ENCODE peak calls at places on chromosomes 13 and 19, in four cellular contexts. F, S, R and N are unnamed samples.

GRCh38 chr13:70842062-70842644 is 733.9 kb upstream of the KLHL1 start:
- DNase-seq in F (no peak), S (no peak), R (no peak), N (no peak)

GRCh38 chr13:98707309-98707999 is 45.0 kb downstream of the SLC15A1 start:
- DNase-seq in F (no peak), S (no peak), R (peak), N (no peak)

GRCh38 chr13:96011291-96011875 is 41.8 kb downstream of the UGGT2 start:
- DNase-seq in F (no peak), S (no peak), R (no peak), N (no peak)

GRCh38 chr19:35088514-35088913 is 27.1 kb upstream of the FXYD3 start:
- DNase-seq in F (no peak), S (no peak), R (no peak), N (no peak)

GRCh38 chr19:11373166-11373884 is 1.1 kb upstream of the SWSAP1 start:
- DNase-seq in F (no peak), S (peak), R (no peak), N (no peak)

GRCh38 chr19:36418287-36419001 is at the start of gene ZFP82:
- DNase-seq in F (peak), S (peak), R (peak), N (peak)

GRCh38 chr19:50224986-50225747 is 21.7 kb downstream of the MYH14 start:
- DNase-seq in F (no peak), S (no peak), R (no peak), N (no peak)

GRCh38 chr19:7342143-7342542 is 6.6 kb upstream of the ARHGEF18 start:
- DNase-seq in F (no peak), S (no peak), R (no peak), N (no peak)

GRCh38 chr19:18089726-18090125 is 3.0 kb upstream of the IL12RB1 start:
- DNase-seq in F (no peak), S (no peak), R (no peak), N (no peak)

DNA sequence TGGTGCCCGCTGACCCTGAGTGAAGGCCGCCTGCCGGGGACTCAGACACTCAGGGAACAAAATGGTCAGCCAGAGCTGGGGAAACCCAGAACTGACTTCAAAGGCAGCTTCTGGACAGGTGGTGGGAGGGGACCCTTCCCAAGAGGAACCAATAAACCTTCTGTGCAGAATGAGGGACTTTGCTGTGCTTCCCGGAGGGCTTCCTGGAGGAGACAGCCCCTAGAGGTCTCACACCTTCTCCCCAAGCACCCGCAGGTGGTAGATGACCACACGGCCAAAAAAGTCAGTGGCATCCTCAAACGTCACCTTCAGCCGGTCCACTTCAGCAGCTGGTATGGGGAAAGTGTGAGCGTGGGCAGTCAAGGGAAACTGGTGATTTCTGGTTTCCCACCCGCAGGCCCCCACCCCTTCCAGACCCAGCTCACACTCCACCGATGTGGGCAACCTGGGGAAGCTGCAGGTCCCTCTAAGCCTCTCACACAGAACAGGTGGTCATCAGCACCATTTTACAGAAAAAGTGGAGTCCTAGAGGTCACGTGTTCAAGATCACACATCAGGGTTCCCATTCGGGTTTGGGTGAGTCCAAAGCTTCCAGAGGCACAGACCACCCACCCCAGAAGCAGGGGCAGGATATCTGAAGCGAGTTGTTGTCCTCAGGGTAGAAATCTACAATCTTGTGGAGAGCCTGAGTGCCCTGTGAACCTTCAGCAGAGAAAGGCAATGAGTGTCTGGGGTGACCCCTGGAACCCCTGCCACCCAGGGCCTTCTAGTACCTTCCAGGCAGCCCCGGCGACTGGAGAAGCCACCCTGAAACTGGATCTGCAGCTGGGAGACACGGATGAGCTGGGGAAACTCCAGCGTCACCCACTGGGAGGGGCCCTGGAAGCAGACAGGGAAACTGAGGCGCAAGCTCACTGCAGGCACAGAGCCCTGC is 1.2 kb downstream of the NR2C2AP start:
- DNase-seq in F (no peak), S (no peak), R (no peak), N (no peak)
- TF ChIP-seq NRF1 in F (no peak), S (no peak), R (no peak), N (no peak)

GRCh38 chr19:46670874-46671273 is 9.9 kb upstream of the DACT3 start:
- DNase-seq in F (no peak), S (no peak), R (no peak), N (no peak)
- TF ChIP-seq NRF1 in F (no peak), S (no peak), R (no peak), N (no peak)

GRCh38 chr19:3783660-3784584 is 2.3 kb downstream of the MATK start:
- DNase-seq in F (peak), S (peak), R (no peak), N (peak)
- TF ChIP-seq NRF1 in F (no peak), S (no peak), R (no peak), N (no peak)

GRCh38 chr13:39415403-39415802 is 187.6 kb downstream of the LHFPL6 start:
- DNase-seq in F (no peak), S (peak), R (no peak), N (no peak)
- TF ChIP-seq NRF1 in F (no peak), S (no peak), R (no peak), N (no peak)

GRCh38 chr13:61728468-61728867 is 312.8 kb upstream of the PCDH20 start:
- DNase-seq in F (no peak), S (peak), R (no peak), N (no peak)

GRCh38 chr13:61727714-61728275 is 312.1 kb upstream of the PCDH20 start:
- DNase-seq in F (no peak), S (no peak), R (no peak), N (no peak)
- TF ChIP-seq NRF1 in F (no peak), S (no peak), R (no peak), N (no peak)